ENCODE peak calls at places on chromosomes 12 and 14, in eight cellular contexts. Y, S, N, L, P, E, J and H are unnamed samples.

GRCh38 chr12:12004524-12004923 is 66.2 kb upstream of the BCL2L14 start:
- DNase-seq in Y (no peak), S (no peak), N (no peak), L (no peak), P (no peak), E (no peak), J (no peak), H (peak; percentile 82)

GRCh38 chr12:110546339-110546738 is 36.8 kb downstream of the PPTC7 start:
- DNase-seq in Y (no peak), S (no peak), N (no peak), L (peak; percentile 28), P (no peak), E (no peak), J (peak; percentile 95), H (no peak)

GRCh38 chr12:26971963-26972362 is 33.7 kb downstream of the FGFR1OP2 start:
- DNase-seq in Y (peak; percentile 55), S (peak; percentile 86), N (no peak), L (no peak), P (no peak), E (peak; percentile 18), J (no peak), H (no peak)

GRCh38 chr12:113463746-113464743 is 7.6 kb downstream of the LHX5 start:
- DNase-seq in Y (no peak), S (no peak), N (no peak), L (peak; percentile 51), P (no peak), E (no peak), J (peak; percentile 21), H (no peak)

GRCh38 chr12:97267803-97268202 is 194.8 kb upstream of the RMST start:
- DNase-seq in Y (no peak), S (no peak), N (no peak), L (no peak), P (no peak), E (no peak), J (no peak), H (peak; percentile 61)

GRCh38 chr12:130495156-130495555 is 157.5 kb downstream of the PIWIL1 start:
- DNase-seq in Y (no peak), S (no peak), N (no peak), L (no peak), P (no peak), E (no peak), J (no peak), H (no peak)

GRCh38 chr14:41349289-41349910 is 257.3 kb upstream of the LRFN5 start:
- DNase-seq in Y (no peak), S (no peak), N (no peak), L (no peak), P (no peak), E (no peak), J (no peak), H (no peak)

GRCh38 chr12:109492371-109492770 is 14.9 kb downstream of the UBE3B start:
- DNase-seq in Y (no peak), S (no peak), N (no peak), L (no peak), P (no peak), E (no peak), J (no peak), H (no peak)